ENCODE peak calls at places on chromosomes 2 and 18, in eight cellular contexts. One of them, this sample, is unnamed.

GRCh38 chr2:68789603-68790002 is 55.0 kb downstream of the ARHGAP25 start:
- DNase-seq in kidney: no peak
- DNase-seq in uterus: no peak
- DNase-seq in breast epithelium: no peak
- DNase-seq in transverse colon: no peak
- DNase-seq in cardiac muscle cell: no peak
- DNase-seq in SK-N-SH: no peak
- DNase-seq in WERI-Rb-1: no peak
- DNase-seq in this sample: no peak

GRCh38 chr2:202494300-202494699 is 118.2 kb downstream of the BMPR2 start:
- DNase-seq in transverse colon: peak
- DNase-seq in WERI-Rb-1: no peak
- DNase-seq in breast epithelium: peak
- DNase-seq in kidney: no peak
- DNase-seq in cardiac muscle cell: peak
- DNase-seq in SK-N-SH: peak
- DNase-seq in uterus: no peak
- DNase-seq in this sample: no peak

GRCh38 chr2:138112536-138112935 is 148.3 kb downstream of the HNMT start:
- DNase-seq in breast epithelium: no peak
- DNase-seq in transverse colon: no peak
- DNase-seq in kidney: no peak
- DNase-seq in uterus: no peak
- DNase-seq in cardiac muscle cell: no peak
- DNase-seq in WERI-Rb-1: no peak
- DNase-seq in SK-N-SH: no peak
- DNase-seq in this sample: no peak

GRCh38 chr2:118837067-118837466 is 10.4 kb downstream of the EN1 start:
- DNase-seq in cardiac muscle cell: no peak
- DNase-seq in WERI-Rb-1: no peak
- DNase-seq in kidney: no peak
- DNase-seq in breast epithelium: no peak
- DNase-seq in SK-N-SH: no peak
- DNase-seq in transverse colon: no peak
- DNase-seq in uterus: no peak
- DNase-seq in this sample: no peak

GRCh38 chr2:10404324-10405143 is 43.6 kb downstream of the ODC1 start:
- DNase-seq in SK-N-SH: peak
- DNase-seq in breast epithelium: no peak
- DNase-seq in uterus: peak
- DNase-seq in transverse colon: no peak
- DNase-seq in WERI-Rb-1: no peak
- DNase-seq in cardiac muscle cell: no peak
- DNase-seq in kidney: no peak
- DNase-seq in this sample: no peak

GRCh38 chr2:10452334-10452733 is 4.2 kb upstream of the ODC1 start:
- DNase-seq in kidney: no peak
- DNase-seq in SK-N-SH: peak
- DNase-seq in uterus: no peak
- DNase-seq in cardiac muscle cell: no peak
- DNase-seq in transverse colon: peak
- DNase-seq in breast epithelium: peak
- DNase-seq in WERI-Rb-1: no peak
- DNase-seq in this sample: peak

GRCh38 chr18:8751692-8752091 is 46.3 kb downstream of the MTCL1 start:
- DNase-seq in cardiac muscle cell: no peak
- DNase-seq in kidney: no peak
- DNase-seq in breast epithelium: no peak
- DNase-seq in SK-N-SH: no peak
- DNase-seq in transverse colon: no peak
- DNase-seq in uterus: no peak
- DNase-seq in WERI-Rb-1: no peak
- DNase-seq in this sample: no peak

GRCh38 chr2:85222792-85223191 is 89.6 kb downstream of the TCF7L1 start:
- DNase-seq in cardiac muscle cell: no peak
- DNase-seq in kidney: no peak
- DNase-seq in breast epithelium: no peak
- DNase-seq in uterus: no peak
- DNase-seq in WERI-Rb-1: no peak
- DNase-seq in transverse colon: no peak
- DNase-seq in SK-N-SH: peak
- DNase-seq in this sample: no peak

GRCh38 chr18:59056706-59057492 is 82.8 kb upstream of the SEC11C start:
- DNase-seq in breast epithelium: peak
- DNase-seq in transverse colon: peak
- DNase-seq in SK-N-SH: peak
- DNase-seq in uterus: peak
- DNase-seq in kidney: peak
- DNase-seq in cardiac muscle cell: peak
- DNase-seq in WERI-Rb-1: peak
- DNase-seq in this sample: peak

GRCh38 chr2:62427146-62427545 is 78.8 kb downstream of the TMEM17 start:
- DNase-seq in kidney: no peak
- DNase-seq in SK-N-SH: no peak
- DNase-seq in WERI-Rb-1: no peak
- DNase-seq in cardiac muscle cell: no peak
- DNase-seq in transverse colon: no peak
- DNase-seq in breast epithelium: no peak
- DNase-seq in uterus: no peak
- DNase-seq in this sample: no peak

GRCh38 chr2:152304845-152305244 is 30.1 kb upstream of the FMNL2 start:
- DNase-seq in breast epithelium: no peak
- DNase-seq in transverse colon: no peak
- DNase-seq in cardiac muscle cell: no peak
- DNase-seq in WERI-Rb-1: no peak
- DNase-seq in uterus: no peak
- DNase-seq in SK-N-SH: no peak
- DNase-seq in kidney: no peak
- DNase-seq in this sample: no peak

GRCh38 chr2:46368416-46368815 is 71.2 kb downstream of the EPAS1 start:
- DNase-seq in breast epithelium: no peak
- DNase-seq in WERI-Rb-1: no peak
- DNase-seq in transverse colon: no peak
- DNase-seq in kidney: no peak
- DNase-seq in cardiac muscle cell: no peak
- DNase-seq in uterus: no peak
- DNase-seq in SK-N-SH: no peak
- DNase-seq in this sample: no peak

GRCh38 chr2:46366675-46367067 is 69.5 kb downstream of the EPAS1 start:
- DNase-seq in cardiac muscle cell: no peak
- DNase-seq in SK-N-SH: no peak
- DNase-seq in transverse colon: no peak
- DNase-seq in WERI-Rb-1: no peak
- DNase-seq in breast epithelium: no peak
- DNase-seq in kidney: no peak
- DNase-seq in uterus: no peak
- DNase-seq in this sample: no peak

GRCh38 chr2:46364797-46365457 is 67.7 kb downstream of the EPAS1 start:
- DNase-seq in cardiac muscle cell: peak
- DNase-seq in uterus: no peak
- DNase-seq in SK-N-SH: peak
- DNase-seq in WERI-Rb-1: peak
- DNase-seq in kidney: no peak
- DNase-seq in breast epithelium: no peak
- DNase-seq in transverse colon: peak
- DNase-seq in this sample: peak

GRCh38 chr2:46367286-46367685 is 70.1 kb downstream of the EPAS1 start:
- DNase-seq in cardiac muscle cell: no peak
- DNase-seq in uterus: no peak
- DNase-seq in WERI-Rb-1: peak
- DNase-seq in kidney: no peak
- DNase-seq in breast epithelium: no peak
- DNase-seq in transverse colon: no peak
- DNase-seq in SK-N-SH: no peak
- DNase-seq in this sample: no peak

DNA sequence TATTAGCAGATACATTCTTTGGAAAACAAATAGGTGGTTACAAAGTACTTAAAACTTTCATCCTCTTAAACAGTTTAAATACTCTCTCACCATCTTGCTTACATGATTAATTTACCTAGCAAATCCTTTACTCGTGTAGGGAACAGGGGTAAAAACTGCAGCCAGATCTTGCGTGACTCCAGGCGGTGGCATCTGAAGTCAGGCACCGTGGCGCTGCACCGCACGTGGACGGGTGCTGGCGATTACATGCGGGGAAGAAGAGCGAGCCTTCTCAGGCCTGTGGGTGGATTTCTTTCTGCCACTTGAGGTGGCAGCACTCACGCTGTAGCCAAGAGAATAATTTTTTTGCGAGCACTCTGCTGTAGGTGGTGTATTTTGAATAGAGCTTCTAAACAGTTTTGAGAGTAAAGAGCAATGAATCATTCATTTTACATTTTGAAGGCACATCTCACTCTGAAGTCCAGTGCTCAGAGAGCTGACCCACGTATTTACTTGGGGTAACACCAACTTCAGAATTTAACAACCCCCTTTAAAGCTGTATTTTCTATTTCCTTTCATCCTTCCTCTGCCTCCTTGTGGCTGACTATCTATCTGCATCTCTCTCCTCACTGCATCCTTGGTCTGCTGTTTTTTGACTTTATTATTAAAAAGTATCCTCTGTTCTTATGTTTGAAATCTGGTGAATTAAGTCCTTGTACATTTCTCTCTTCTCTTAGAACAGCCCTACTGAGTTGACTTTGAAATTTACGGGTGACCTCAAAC is 68.9 kb downstream of the EPAS1 start:
- DNase-seq in WERI-Rb-1: peak
- DNase-seq in transverse colon: no peak
- DNase-seq in uterus: no peak
- DNase-seq in SK-N-SH: peak
- DNase-seq in cardiac muscle cell: no peak
- DNase-seq in breast epithelium: no peak
- DNase-seq in kidney: peak
- DNase-seq in this sample: no peak
- H3K27ac ChIP-seq in WERI-Rb-1: no peak
- H3K27ac ChIP-seq in transverse colon: peak
- H3K27ac ChIP-seq in uterus: no peak
- H3K27ac ChIP-seq in SK-N-SH: no peak
- H3K27ac ChIP-seq in cardiac muscle cell: no peak
- H3K27ac ChIP-seq in breast epithelium: no peak
- H3K27ac ChIP-seq in kidney: peak
- H3K27ac ChIP-seq in this sample: no peak

DNA sequence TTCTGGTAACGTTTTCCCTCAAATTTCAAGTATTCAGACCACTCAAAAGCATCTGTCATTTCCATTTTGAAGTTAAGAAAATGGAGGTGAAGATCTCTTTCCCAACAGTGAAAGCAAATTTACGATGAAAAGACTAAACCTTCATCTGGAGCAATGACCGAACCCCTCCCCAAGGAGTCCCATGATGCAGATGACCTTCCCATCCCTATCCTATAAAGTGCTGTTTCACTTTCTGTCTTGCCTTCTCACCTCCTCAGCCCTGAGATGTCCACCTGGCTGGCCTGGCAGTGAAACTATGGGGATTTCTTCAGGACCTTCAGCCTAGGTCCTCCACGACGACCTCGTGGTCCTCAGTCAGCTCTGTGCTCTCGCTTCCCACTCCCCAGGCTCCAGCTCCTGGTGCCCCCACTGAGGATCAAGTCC is 925 bp upstream of the NPC1 start:
- DNase-seq in breast epithelium: no peak
- DNase-seq in kidney: no peak
- DNase-seq in transverse colon: no peak
- DNase-seq in WERI-Rb-1: no peak
- DNase-seq in cardiac muscle cell: no peak
- DNase-seq in uterus: peak
- DNase-seq in SK-N-SH: no peak
- DNase-seq in this sample: peak
- TF ChIP-seq CTCF in breast epithelium: peak
- TF ChIP-seq CTCF in kidney: no peak
- TF ChIP-seq CTCF in transverse colon: no peak
- TF ChIP-seq CTCF in WERI-Rb-1: no peak
- TF ChIP-seq CTCF in cardiac muscle cell: no peak
- TF ChIP-seq CTCF in uterus: no peak
- TF ChIP-seq CTCF in SK-N-SH: no peak
- TF ChIP-seq CTCF in this sample: peak

GRCh38 chr2:108621087-108621559 is 86.9 kb downstream of the LIMS1 start:
- DNase-seq in transverse colon: peak
- DNase-seq in SK-N-SH: no peak
- DNase-seq in breast epithelium: no peak
- DNase-seq in WERI-Rb-1: peak
- DNase-seq in cardiac muscle cell: peak
- DNase-seq in kidney: peak
- DNase-seq in uterus: no peak
- DNase-seq in this sample: peak
- H3K4me3 ChIP-seq in transverse colon: peak
- H3K4me3 ChIP-seq in SK-N-SH: no peak
- H3K4me3 ChIP-seq in breast epithelium: peak
- H3K4me3 ChIP-seq in WERI-Rb-1: no peak
- H3K4me3 ChIP-seq in cardiac muscle cell: no peak
- H3K4me3 ChIP-seq in kidney: peak
- H3K4me3 ChIP-seq in uterus: no peak
- H3K4me3 ChIP-seq in this sample: no peak

GRCh38 chr18:75815767-75816166 is 388.3 kb upstream of the SMIM21 start:
- DNase-seq in uterus: no peak
- DNase-seq in breast epithelium: no peak
- DNase-seq in transverse colon: no peak
- DNase-seq in WERI-Rb-1: no peak
- DNase-seq in kidney: no peak
- DNase-seq in SK-N-SH: no peak
- DNase-seq in cardiac muscle cell: no peak
- DNase-seq in this sample: no peak

GRCh38 chr18:75809392-75809791 is 381.9 kb upstream of the SMIM21 start:
- DNase-seq in SK-N-SH: no peak
- DNase-seq in cardiac muscle cell: no peak
- DNase-seq in breast epithelium: no peak
- DNase-seq in transverse colon: peak
- DNase-seq in kidney: no peak
- DNase-seq in WERI-Rb-1: no peak
- DNase-seq in uterus: no peak
- DNase-seq in this sample: no peak

GRCh38 chr18:75810481-75810880 is 383.0 kb upstream of the SMIM21 start:
- DNase-seq in cardiac muscle cell: no peak
- DNase-seq in uterus: no peak
- DNase-seq in breast epithelium: no peak
- DNase-seq in transverse colon: no peak
- DNase-seq in kidney: no peak
- DNase-seq in WERI-Rb-1: no peak
- DNase-seq in SK-N-SH: no peak
- DNase-seq in this sample: no peak

DNA sequence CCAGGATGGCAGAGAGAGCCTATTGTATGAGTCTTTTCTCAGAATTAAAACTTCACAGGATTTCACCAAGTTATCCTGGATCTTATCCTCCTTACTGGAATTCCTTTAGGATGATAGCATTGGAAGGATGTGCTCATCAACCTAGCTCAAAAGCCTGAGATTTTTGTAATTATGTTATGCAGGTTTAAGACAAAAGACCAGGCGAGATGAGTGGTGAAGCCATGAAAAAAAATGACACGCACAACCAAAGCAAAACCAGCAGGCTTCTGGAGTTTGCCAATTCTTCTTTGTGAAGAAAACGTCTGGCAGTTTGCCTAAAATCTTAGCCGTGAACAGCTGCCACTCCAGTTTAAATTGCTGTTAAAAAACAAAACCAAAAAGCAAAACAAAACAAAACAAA is 383.7 kb upstream of the SMIM21 start:
- DNase-seq in transverse colon: no peak
- DNase-seq in breast epithelium: no peak
- DNase-seq in kidney: no peak
- DNase-seq in cardiac muscle cell: no peak
- DNase-seq in WERI-Rb-1: no peak
- DNase-seq in SK-N-SH: no peak
- DNase-seq in uterus: no peak
- DNase-seq in this sample: no peak
- H3K27ac ChIP-seq in transverse colon: peak
- H3K27ac ChIP-seq in breast epithelium: no peak
- H3K27ac ChIP-seq in kidney: no peak
- H3K27ac ChIP-seq in cardiac muscle cell: no peak
- H3K27ac ChIP-seq in WERI-Rb-1: no peak
- H3K27ac ChIP-seq in SK-N-SH: no peak
- H3K27ac ChIP-seq in uterus: peak
- H3K27ac ChIP-seq in this sample: no peak

GRCh38 chr2:222547108-222547507 is 108.8 kb downstream of the FARSB start:
- DNase-seq in uterus: no peak
- DNase-seq in cardiac muscle cell: no peak
- DNase-seq in SK-N-SH: no peak
- DNase-seq in kidney: no peak
- DNase-seq in WERI-Rb-1: no peak
- DNase-seq in breast epithelium: no peak
- DNase-seq in transverse colon: no peak
- DNase-seq in this sample: no peak
- TF ChIP-seq CTCF in uterus: no peak
- TF ChIP-seq CTCF in cardiac muscle cell: no peak
- TF ChIP-seq CTCF in SK-N-SH: no peak
- TF ChIP-seq CTCF in kidney: no peak
- TF ChIP-seq CTCF in WERI-Rb-1: no peak
- TF ChIP-seq CTCF in breast epithelium: no peak
- TF ChIP-seq CTCF in transverse colon: no peak
- TF ChIP-seq CTCF in this sample: no peak